ENCODE peak calls at places on chromosome 4, in eight cellular contexts. D is WERI-Rb-1, U is NCI-H2081, G is cardiac muscle cell, N is Kasumi-1, J is nucleus accumbens, L is kidney glomerular epithelial cell, K is ovary. S is an unnamed sample.

GRCh38 chr4:94304365-94304971 is 38.2 kb downstream of the HPGDS start:
- DNase-seq in N (peak; percentile 32), K (no peak), D (no peak), L (peak; percentile 44), G (peak; percentile 56), J (no peak), U (peak; percentile 6), S (peak; percentile 21)

GRCh38 chr4:100736651-100737450 is 219.0 kb upstream of the EMCN start:
- DNase-seq in D (no peak), L (peak; percentile 48), U (no peak), N (no peak), K (no peak), J (no peak), G (peak; percentile 5), S (no peak)

GRCh38 chr4:139189417-139189749 is 12.4 kb upstream of the ELF2 start:
- DNase-seq in J (no peak), D (no peak), N (no peak), K (no peak), G (no peak), U (no peak), L (no peak), S (no peak)

GRCh38 chr4:51885371-51885770 is 42.4 kb downstream of the DCUN1D4 start:
- DNase-seq in U (no peak), D (no peak), N (peak; percentile 96), J (no peak), G (peak; percentile 50), K (no peak), L (peak; percentile 40), S (peak; percentile 44)

GRCh38 chr4:31539279-31540074 is 819.3 kb downstream of the PCDH7 start:
- DNase-seq in D (no peak), J (no peak), N (no peak), L (no peak), U (no peak), G (no peak), K (no peak), S (no peak)

GRCh38 chr4:80097395-80098177 is 24.6 kb upstream of the ANTXR2 start:
- DNase-seq in L (no peak), K (no peak), N (no peak), U (no peak), J (no peak), G (no peak), D (no peak), S (no peak)

GRCh38 chr4:26217961-26218676 is 102.7 kb upstream of the RBPJ start:
- DNase-seq in U (no peak), G (no peak), D (no peak), L (no peak), N (no peak), K (no peak), J (peak; percentile 18), S (no peak)

GRCh38 chr4:29852537-29852936 is 867.6 kb upstream of the PCDH7 start:
- DNase-seq in L (no peak), K (no peak), J (no peak), D (no peak), G (no peak), N (no peak), U (peak; percentile 90), S (no peak)

GRCh38 chr4:41155194-41155830 is 59.0 kb downstream of the APBB2 start:
- DNase-seq in G (no peak), L (peak; percentile 77), D (no peak), J (no peak), N (no peak), U (no peak), K (no peak), S (no peak)

GRCh38 chr4:155738548-155738947 is 20.3 kb upstream of the GUCY1B1 start:
- DNase-seq in K (no peak), G (no peak), L (no peak), U (no peak), N (no peak), J (no peak), D (no peak), S (no peak)

GRCh38 chr4:154588198-154588597 is 2.3 kb downstream of the FGA start:
- DNase-seq in K (no peak), L (no peak), J (no peak), U (no peak), N (no peak), G (no peak), D (no peak), S (no peak)

GRCh38 chr4:101643201-101643600 is 147.3 kb upstream of the BANK1 start:
- DNase-seq in D (no peak), N (no peak), K (no peak), G (no peak), L (no peak), U (no peak), J (no peak), S (no peak)

GRCh38 chr4:107391630-107392028 is 328.4 kb downstream of the PAPSS1 start:
- DNase-seq in G (no peak), D (no peak), L (no peak), U (no peak), K (no peak), N (no peak), J (no peak), S (no peak)

GRCh38 chr4:5710065-5710961 is 688 bp upstream of the EVC start:
- DNase-seq in L (peak; percentile 39), N (peak; percentile 51), K (no peak), U (no peak), G (no peak), D (peak; percentile 48), J (no peak), S (peak; percentile 20)

GRCh38 chr4:120731561-120731960 is 191.0 kb downstream of the PRDM5 start:
- DNase-seq in K (no peak), J (no peak), D (no peak), U (no peak), G (peak; percentile 36), N (no peak), L (peak; percentile 47), S (no peak)

S was measured in HepG2.